ENCODE peak calls at places on chromosomes 11 and 22, in five cellular contexts. One of them, this sample, is unnamed. For H3K36me3, the result is how much of the 10 kb centered on the place peaks cover.

GRCh38 chr11:64583296-64584262 is 7.4 kb upstream of the SLC22A12 start:
- DNase-seq in A673: no peak
- DNase-seq in brain microvascular endothelial cell: no peak
- DNase-seq in hepatocyte: no peak
- DNase-seq in lung: no peak
- DNase-seq in this sample: no peak

GRCh38 chr22:30078320-30079311 is 1.6 kb upstream of the HORMAD2 start:
- DNase-seq in brain microvascular endothelial cell: no peak
- DNase-seq in lung: peak
- DNase-seq in hepatocyte: peak
- DNase-seq in A673: peak
- DNase-seq in this sample: no peak

GRCh38 chr11:27254744-27255446 is 108.1 kb downstream of the CCDC34 start:
- DNase-seq in A673: no peak
- DNase-seq in hepatocyte: no peak
- DNase-seq in lung: no peak
- DNase-seq in brain microvascular endothelial cell: peak
- DNase-seq in this sample: no peak

GRCh38 chr11:13104619-13105236 is 95.6 kb downstream of the RASSF10 start:
- DNase-seq in lung: no peak
- DNase-seq in hepatocyte: no peak
- DNase-seq in A673: no peak
- DNase-seq in brain microvascular endothelial cell: no peak
- DNase-seq in this sample: no peak

GRCh38 chr22:41620646-41621098 is at the start of gene DESI1:
- DNase-seq in brain microvascular endothelial cell: no peak
- DNase-seq in A673: peak
- DNase-seq in hepatocyte: peak
- DNase-seq in lung: no peak
- DNase-seq in this sample: peak

GRCh38 chr11:61095022-61095421 is 7.3 kb upstream of the CD5 start:
- DNase-seq in A673: no peak
- DNase-seq in hepatocyte: no peak
- DNase-seq in brain microvascular endothelial cell: no peak
- DNase-seq in lung: no peak
- DNase-seq in this sample: no peak

GRCh38 chr11:41392591-41392990 is 66.9 kb downstream of the LRRC4C start:
- DNase-seq in hepatocyte: no peak
- DNase-seq in lung: no peak
- DNase-seq in brain microvascular endothelial cell: no peak
- DNase-seq in A673: no peak
- DNase-seq in this sample: no peak

GRCh38 chr11:131109256-131109655 is 193.0 kb upstream of the SNX19 start:
- DNase-seq in brain microvascular endothelial cell: peak
- DNase-seq in lung: no peak
- DNase-seq in hepatocyte: no peak
- DNase-seq in A673: no peak
- DNase-seq in this sample: no peak

GRCh38 chr11:84714316-84714780 is 912.8 kb downstream of the DLG2 start:
- DNase-seq in lung: no peak
- DNase-seq in hepatocyte: peak
- DNase-seq in A673: peak
- DNase-seq in brain microvascular endothelial cell: peak
- DNase-seq in this sample: no peak

GRCh38 chr22:23243006-23243573 is 62.8 kb downstream of the BCR start:
- DNase-seq in hepatocyte: peak
- DNase-seq in A673: peak
- DNase-seq in lung: no peak
- DNase-seq in brain microvascular endothelial cell: no peak
- DNase-seq in this sample: no peak

GRCh38 chr22:42933783-42934144 is 76.7 kb upstream of the ARFGAP3 start:
- DNase-seq in brain microvascular endothelial cell: peak
- DNase-seq in A673: no peak
- DNase-seq in lung: no peak
- DNase-seq in hepatocyte: peak
- DNase-seq in this sample: no peak

GRCh38 chr11:128519353-128519752 is 68.0 kb downstream of the ETS1 start:
- DNase-seq in lung: no peak
- DNase-seq in brain microvascular endothelial cell: no peak
- DNase-seq in A673: no peak
- DNase-seq in hepatocyte: no peak
- DNase-seq in this sample: no peak

GRCh38 chr22:49170053-49170452 is 657.6 kb downstream of the BRD1 start:
- DNase-seq in hepatocyte: no peak
- DNase-seq in A673: no peak
- DNase-seq in lung: no peak
- DNase-seq in brain microvascular endothelial cell: no peak
- DNase-seq in this sample: no peak

GRCh38 chr11:33970984-33971466 is 79.1 kb upstream of the LMO2 start:
- DNase-seq in hepatocyte: peak
- DNase-seq in A673: peak
- DNase-seq in brain microvascular endothelial cell: peak
- DNase-seq in lung: peak
- DNase-seq in this sample: peak

GRCh38 chr11:12087075-12087775 is 23.2 kb upstream of the MICAL2 start:
- DNase-seq in lung: no peak
- DNase-seq in brain microvascular endothelial cell: peak
- DNase-seq in A673: no peak
- DNase-seq in hepatocyte: no peak
- DNase-seq in this sample: no peak

GRCh38 chr11:108500169-108500568 is 2.0 kb upstream of the POGLUT3 start:
- DNase-seq in brain microvascular endothelial cell: no peak
- DNase-seq in lung: no peak
- DNase-seq in hepatocyte: no peak
- DNase-seq in A673: no peak
- DNase-seq in this sample: no peak

GRCh38 chr11:108498816-108499408 is 728 bp upstream of the POGLUT3 start:
- DNase-seq in lung: no peak
- DNase-seq in brain microvascular endothelial cell: no peak
- DNase-seq in hepatocyte: no peak
- DNase-seq in A673: no peak
- DNase-seq in this sample: no peak

GRCh38 chr11:108496643-108497256 is 1.4 kb downstream of the POGLUT3 start:
- DNase-seq in brain microvascular endothelial cell: no peak
- DNase-seq in lung: no peak
- DNase-seq in A673: peak
- DNase-seq in hepatocyte: peak
- DNase-seq in this sample: no peak

GRCh38 chr11:108498046-108498815 is at the start of gene POGLUT3:
- DNase-seq in A673: peak
- DNase-seq in brain microvascular endothelial cell: peak
- DNase-seq in lung: peak
- DNase-seq in hepatocyte: peak
- DNase-seq in this sample: peak

GRCh38 chr11:108497317-108498045 is 703 bp downstream of the POGLUT3 start:
- DNase-seq in lung: peak
- DNase-seq in A673: peak
- DNase-seq in hepatocyte: peak
- DNase-seq in brain microvascular endothelial cell: peak
- DNase-seq in this sample: peak
- TF ChIP-seq CTCF in lung: no peak
- TF ChIP-seq CTCF in A673: no peak
- TF ChIP-seq CTCF in hepatocyte: no peak
- TF ChIP-seq CTCF in brain microvascular endothelial cell: no peak
- TF ChIP-seq CTCF in this sample: no peak

GRCh38 chr22:31329453-31330215 is 16.5 kb downstream of the PATZ1 start:
- DNase-seq in lung: no peak
- DNase-seq in brain microvascular endothelial cell: no peak
- DNase-seq in A673: no peak
- DNase-seq in hepatocyte: no peak
- DNase-seq in this sample: no peak
- H3K36me3 ChIP-seq in lung: under half
- H3K36me3 ChIP-seq in brain microvascular endothelial cell: under half
- H3K36me3 ChIP-seq in A673: half or more
- H3K36me3 ChIP-seq in hepatocyte: under half
- H3K36me3 ChIP-seq in this sample: half or more

GRCh38 chr11:86278226-86278625 is 23.8 kb upstream of the HIKESHI start:
- DNase-seq in A673: no peak
- DNase-seq in brain microvascular endothelial cell: no peak
- DNase-seq in lung: no peak
- DNase-seq in hepatocyte: no peak
- DNase-seq in this sample: no peak

GRCh38 chr11:86274999-86275398 is 27.0 kb upstream of the HIKESHI start:
- DNase-seq in lung: no peak
- DNase-seq in A673: no peak
- DNase-seq in brain microvascular endothelial cell: no peak
- DNase-seq in hepatocyte: no peak
- DNase-seq in this sample: no peak

GRCh38 chr11:86275493-86276370 is 26.3 kb upstream of the HIKESHI start:
- DNase-seq in hepatocyte: no peak
- DNase-seq in brain microvascular endothelial cell: no peak
- DNase-seq in lung: no peak
- DNase-seq in A673: no peak
- DNase-seq in this sample: no peak

GRCh38 chr11:86277741-86278140 is 24.3 kb upstream of the HIKESHI start:
- DNase-seq in hepatocyte: no peak
- DNase-seq in lung: no peak
- DNase-seq in brain microvascular endothelial cell: no peak
- DNase-seq in A673: no peak
- DNase-seq in this sample: no peak

DNA sequence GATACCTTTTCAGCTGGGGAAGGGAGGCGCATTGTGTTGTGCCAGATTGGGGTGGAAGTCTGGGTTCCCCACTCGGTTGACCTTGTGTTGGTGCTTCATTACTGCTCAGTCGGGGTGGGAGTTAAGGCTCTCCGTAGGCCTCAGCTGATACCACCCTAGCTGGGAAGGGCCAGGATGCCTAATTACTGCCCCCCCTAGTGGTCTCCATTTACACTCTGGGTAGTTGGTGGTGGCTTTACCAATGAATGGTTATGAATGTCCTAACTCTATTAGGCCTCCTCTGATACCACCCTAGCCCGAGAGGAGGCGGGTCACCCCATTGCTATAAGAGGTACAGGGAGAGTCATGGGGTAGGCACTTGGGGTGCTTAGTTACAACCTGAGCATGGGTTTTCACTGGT is 27.5 kb upstream of the HIKESHI start:
- DNase-seq in A673: peak
- DNase-seq in lung: no peak
- DNase-seq in brain microvascular endothelial cell: no peak
- DNase-seq in hepatocyte: no peak
- DNase-seq in this sample: no peak
- TF ChIP-seq CTCF in A673: peak
- TF ChIP-seq CTCF in lung: no peak
- TF ChIP-seq CTCF in brain microvascular endothelial cell: peak
- TF ChIP-seq CTCF in hepatocyte: peak
- TF ChIP-seq CTCF in this sample: no peak

DNA sequence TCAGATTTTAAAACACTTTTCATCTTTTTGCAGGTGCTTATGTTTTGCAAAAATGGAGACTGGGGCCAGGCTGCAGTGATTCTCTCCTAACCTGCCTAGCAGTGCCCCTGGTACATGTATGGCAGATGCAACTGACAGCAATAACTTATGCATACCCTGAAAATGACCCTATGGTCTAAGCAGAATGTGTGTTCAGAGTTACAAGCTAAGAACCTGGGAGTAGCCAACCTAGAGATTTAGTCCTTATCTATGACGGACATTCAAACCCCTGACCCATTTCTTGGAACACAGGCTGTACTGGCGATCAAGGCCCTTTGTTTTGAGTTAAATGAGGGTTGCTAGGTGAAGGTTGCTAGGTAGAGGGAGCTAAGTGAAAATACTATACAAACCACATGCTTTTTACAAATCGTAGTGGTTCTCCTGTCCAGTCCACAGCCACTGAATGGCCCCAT is 184.9 kb upstream of the SESN3 start:
- DNase-seq in brain microvascular endothelial cell: no peak
- DNase-seq in hepatocyte: peak
- DNase-seq in A673: no peak
- DNase-seq in lung: no peak
- DNase-seq in this sample: no peak
- H3K36me3 ChIP-seq in brain microvascular endothelial cell: under half
- H3K36me3 ChIP-seq in hepatocyte: under half
- H3K36me3 ChIP-seq in A673: under half
- H3K36me3 ChIP-seq in lung: under half
- H3K36me3 ChIP-seq in this sample: under half

GRCh38 chr22:44913198-44913983 is 96.4 kb downstream of the PHF21B start:
- DNase-seq in A673: no peak
- DNase-seq in brain microvascular endothelial cell: no peak
- DNase-seq in lung: no peak
- DNase-seq in hepatocyte: no peak
- DNase-seq in this sample: no peak
- TF ChIP-seq CTCF in A673: no peak
- TF ChIP-seq CTCF in brain microvascular endothelial cell: no peak
- TF ChIP-seq CTCF in lung: no peak
- TF ChIP-seq CTCF in hepatocyte: no peak
- TF ChIP-seq CTCF in this sample: no peak

GRCh38 chr11:111999111-111999510 is 26.1 kb upstream of the DLAT start:
- DNase-seq in lung: no peak
- DNase-seq in hepatocyte: no peak
- DNase-seq in A673: peak
- DNase-seq in brain microvascular endothelial cell: no peak
- DNase-seq in this sample: no peak
- H3K36me3 ChIP-seq in lung: under half
- H3K36me3 ChIP-seq in hepatocyte: under half
- H3K36me3 ChIP-seq in A673: under half
- H3K36me3 ChIP-seq in brain microvascular endothelial cell: under half
- H3K36me3 ChIP-seq in this sample: half or more

GRCh38 chr11:117180020-117180419 is 1.5 kb downstream of the SIDT2 start:
- DNase-seq in hepatocyte: no peak
- DNase-seq in A673: no peak
- DNase-seq in lung: no peak
- DNase-seq in brain microvascular endothelial cell: no peak
- DNase-seq in this sample: no peak

GRCh38 chr11:117182551-117182935 is 4.0 kb downstream of the SIDT2 start:
- DNase-seq in lung: no peak
- DNase-seq in A673: no peak
- DNase-seq in hepatocyte: no peak
- DNase-seq in brain microvascular endothelial cell: no peak
- DNase-seq in this sample: no peak

GRCh38 chr11:117180661-117181585 is 2.4 kb downstream of the SIDT2 start:
- DNase-seq in A673: peak
- DNase-seq in brain microvascular endothelial cell: peak
- DNase-seq in lung: peak
- DNase-seq in hepatocyte: peak
- DNase-seq in this sample: no peak

GRCh38 chr11:117183724-117184349 is 5.3 kb downstream of the SIDT2 start:
- DNase-seq in brain microvascular endothelial cell: no peak
- DNase-seq in hepatocyte: no peak
- DNase-seq in A673: no peak
- DNase-seq in lung: peak
- DNase-seq in this sample: no peak

GRCh38 chr11:117181586-117182550 is 3.3 kb downstream of the SIDT2 start:
- DNase-seq in brain microvascular endothelial cell: no peak
- DNase-seq in lung: no peak
- DNase-seq in A673: no peak
- DNase-seq in hepatocyte: no peak
- DNase-seq in this sample: no peak
- TF ChIP-seq CTCF in brain microvascular endothelial cell: no peak
- TF ChIP-seq CTCF in lung: no peak
- TF ChIP-seq CTCF in A673: no peak
- TF ChIP-seq CTCF in hepatocyte: no peak
- TF ChIP-seq CTCF in this sample: no peak

This sample was measured in ascending aorta.